ENCODE peak calls at places on chromosomes 1 and 21, in four cellular contexts. H is GM12878, N is HepG2, R is K562. C is an unnamed sample.

GRCh38 chr1:198496216-198497143 is 44.0 kb downstream of the ATP6V1G3 start:
- DNase-seq in N (no peak), H (no peak), R (no peak), C (no peak)

GRCh38 chr1:15923241-15923640 is 52.7 kb downstream of the ZBTB17 start:
- DNase-seq in H (no peak), R (no peak), N (no peak), C (no peak)

GRCh38 chr1:220748091-220748934 is at the start of gene MTARC2:
- DNase-seq in N (peak), H (no peak), R (no peak), C (peak)

GRCh38 chr1:214466759-214467585 is 84.4 kb downstream of the PTPN14 start:
- DNase-seq in H (no peak), R (no peak), N (no peak), C (no peak)

GRCh38 chr1:6124341-6124740 is 55.8 kb downstream of the CHD5 start:
- DNase-seq in H (no peak), R (no peak), N (no peak), C (no peak)

GRCh38 chr1:223455470-223455869 is 62.3 kb downstream of the CCDC185 start:
- DNase-seq in R (no peak), N (no peak), H (no peak), C (no peak)

GRCh38 chr1:201128476-201128875 is 1.5 kb upstream of the ASCL5 start:
- DNase-seq in N (no peak), R (no peak), H (no peak), C (no peak)

GRCh38 chr1:84887261-84887934 is 5.6 kb downstream of the LPAR3 start:
- DNase-seq in H (no peak), N (no peak), R (no peak), C (no peak)

GRCh38 chr1:174769961-174770549 is 229.7 kb upstream of the CACYBP start:
- DNase-seq in N (peak), H (peak), R (peak), C (peak)

GRCh38 chr21:33021667-33022066 is 4.1 kb upstream of the OLIG2 start:
- DNase-seq in R (no peak), N (no peak), H (no peak), C (no peak)

GRCh38 chr1:26025060-26025459 is 3.5 kb downstream of the EXTL1 start:
- DNase-seq in N (no peak), R (no peak), H (no peak), C (no peak)

GRCh38 chr1:63739452-63739851 is 34.4 kb upstream of the ROR1 start:
- DNase-seq in R (no peak), N (no peak), H (no peak), C (no peak)

GRCh38 chr1:116881879-116882520 is 27.7 kb upstream of the PTGFRN start:
- DNase-seq in N (peak), H (no peak), R (peak), C (no peak)

GRCh38 chr21:27076035-27076434 is 109.1 kb upstream of the ADAMTS5 start:
- DNase-seq in R (no peak), N (no peak), H (no peak), C (no peak)

GRCh38 chr1:206739411-206740076 is 31.0 kb upstream of the IL19 start:
- DNase-seq in N (no peak), H (peak), R (no peak), C (no peak)

GRCh38 chr1:101259744-101260148 is 22.9 kb downstream of the S1PR1 start:
- DNase-seq in N (no peak), H (no peak), R (no peak), C (no peak)

GRCh38 chr1:148353461-148354283 is 129.4 kb downstream of the PPIAL4G start:
- DNase-seq in R (peak), N (peak), H (no peak), C (no peak)

GRCh38 chr1:201535046-201535777 is 3.7 kb upstream of the NAV1 start:
- DNase-seq in N (no peak), H (no peak), R (no peak), C (no peak)

GRCh38 chr1:101388904-101389546 is 152.2 kb downstream of the S1PR1 start:
- DNase-seq in N (no peak), H (peak), R (no peak), C (no peak)

GRCh38 chr1:159214149-159214760 is 9.6 kb downstream of the ACKR1 start:
- DNase-seq in N (peak), H (no peak), R (peak), C (peak)

GRCh38 chr1:19044471-19044870 is 88.0 kb upstream of the IFFO2 start:
- DNase-seq in R (no peak), H (no peak), N (no peak), C (peak)

GRCh38 chr1:183404456-183404855 is 13.7 kb downstream of the NMNAT2 start:
- DNase-seq in R (no peak), N (no peak), H (no peak), C (no peak)

GRCh38 chr1:224861317-224861716 is 68.2 kb upstream of the DNAH14 start:
- DNase-seq in N (no peak), R (no peak), H (no peak), C (no peak)

GRCh38 chr1:15114884-15115283 is 38.7 kb upstream of the TMEM51 start:
- DNase-seq in N (no peak), R (no peak), H (no peak), C (no peak)

GRCh38 chr1:200180821-200181220 is 153.3 kb downstream of the NR5A2 start:
- DNase-seq in H (no peak), R (no peak), N (no peak), C (no peak)

GRCh38 chr1:168081373-168082007 is 55.2 kb downstream of the GPR161 start:
- DNase-seq in H (no peak), R (no peak), N (no peak), C (no peak)

GRCh38 chr1:1118893-1119220 is 3.0 kb upstream of the C1orf159 start:
- DNase-seq in N (no peak), R (no peak), H (no peak), C (no peak)

GRCh38 chr1:87513270-87513669 is 184.6 kb downstream of the LMO4 start:
- DNase-seq in R (no peak), N (no peak), H (no peak), C (no peak)

GRCh38 chr21:35484856-35485255 is 435.8 kb upstream of the RUNX1 start:
- DNase-seq in R (no peak), N (no peak), H (no peak), C (no peak)

GRCh38 chr1:197965132-197965707 is 48.0 kb downstream of the LHX9 start:
- DNase-seq in N (no peak), R (no peak), H (no peak), C (no peak)

GRCh38 chr1:184870319-184870718 is 104.0 kb downstream of the NIBAN1 start:
- DNase-seq in H (no peak), N (no peak), R (no peak), C (no peak)

GRCh38 chr1:1470626-1471388 is 758 bp upstream of the ATAD3B start:
- DNase-seq in N (no peak), R (no peak), H (no peak), C (no peak)

GRCh38 chr21:36945496-36946138 is 20.9 kb downstream of the HLCS start:
- DNase-seq in N (no peak), H (no peak), R (peak), C (no peak)

GRCh38 chr1:156676450-156676819 is 772 bp downstream of the NES start:
- DNase-seq in N (no peak), H (no peak), R (no peak), C (peak)

DNA sequence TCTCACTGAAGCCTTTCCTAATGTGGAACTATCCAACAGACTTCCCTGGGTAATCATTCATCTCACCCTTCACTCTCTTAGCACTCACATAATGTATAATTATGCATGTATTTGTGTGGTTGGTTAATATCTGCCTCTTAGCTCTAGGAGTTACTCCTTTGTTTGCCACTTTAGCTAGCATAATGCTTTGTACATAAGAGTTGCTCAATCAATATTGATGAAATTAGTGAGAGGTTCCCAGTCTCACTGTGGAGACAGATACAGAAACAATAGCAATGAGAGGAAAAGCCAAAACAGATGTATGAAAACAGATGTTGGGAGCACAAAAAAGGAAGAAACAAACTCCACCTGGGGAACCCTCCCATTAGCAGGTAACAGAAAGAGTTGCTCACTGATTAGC is 77.0 kb upstream of the WARS2 start:
- DNase-seq in R (no peak), H (no peak), N (no peak), C (no peak)
- TF ChIP-seq USF2 in R (no peak), H (no peak), N (no peak), C (no peak)

DNA sequence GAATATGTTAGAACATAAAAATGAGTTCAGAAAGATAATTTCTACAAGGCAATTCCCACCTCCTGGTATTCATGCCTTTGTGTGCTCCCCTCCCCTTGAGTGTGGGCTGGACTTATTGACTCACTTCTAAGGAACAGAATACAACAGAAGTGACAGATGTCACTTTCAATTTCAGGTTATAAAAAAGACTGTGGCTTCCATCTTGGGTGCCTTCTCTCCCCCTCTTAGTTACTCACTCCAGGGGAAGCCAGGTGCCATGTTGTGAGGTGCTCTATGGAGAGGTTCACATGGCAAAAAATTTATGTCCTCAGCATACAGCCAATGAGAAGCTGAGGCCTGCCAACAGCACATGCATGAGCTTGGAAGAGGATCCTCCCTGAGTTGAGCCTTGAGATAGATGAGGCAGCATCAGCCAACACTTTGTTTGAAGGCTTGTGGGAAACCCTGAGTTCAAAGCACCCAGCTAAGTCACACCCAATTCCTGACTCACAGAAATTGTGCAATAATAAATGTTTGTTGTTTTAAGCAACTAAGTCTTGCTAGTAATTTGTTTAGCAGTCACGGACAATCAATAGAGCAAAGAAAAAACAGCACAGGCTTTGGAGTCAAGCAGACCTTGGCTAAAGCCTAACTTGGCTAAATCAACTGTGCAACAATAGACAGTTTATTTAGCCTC is 73.5 kb upstream of the NGF start:
- DNase-seq in H (no peak), N (no peak), R (no peak), C (no peak)
- TF ChIP-seq ZBTB33 in H (no peak), N (no peak), R (no peak), C (no peak)

DNA sequence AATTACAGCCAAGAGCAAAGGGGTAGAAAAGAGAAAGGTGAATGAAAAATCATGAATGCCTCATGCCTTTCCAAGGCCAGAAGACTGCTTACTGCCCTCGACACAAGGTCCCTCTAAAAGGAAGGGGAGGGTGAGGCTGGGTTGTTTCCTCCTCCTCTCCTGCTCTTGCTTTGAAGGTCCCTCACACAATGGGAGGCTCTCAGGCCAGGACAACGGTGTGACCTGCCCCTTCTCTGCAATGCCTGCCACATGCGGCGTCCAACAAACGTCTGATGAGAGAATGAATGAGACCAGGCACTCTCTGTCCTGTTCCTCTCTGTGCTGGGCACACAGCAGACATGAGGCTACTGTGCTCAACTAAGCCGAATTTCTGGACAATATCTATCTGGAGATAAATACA is 51.3 kb downstream of the SSBP3 start:
- DNase-seq in R (no peak), N (peak), H (no peak), C (no peak)
- TF ChIP-seq USF2 in R (no peak), N (no peak), H (no peak), C (no peak)

GRCh38 chr1:150550222-150551048 is 1.2 kb downstream of the ADAMTSL4 start:
- DNase-seq in N (no peak), R (peak), H (no peak), C (no peak)

GRCh38 chr1:150551784-150552691 is 2.8 kb downstream of the ADAMTSL4 start:
- DNase-seq in N (peak), H (no peak), R (peak), C (no peak)

GRCh38 chr1:150552692-150553278 is 3.6 kb downstream of the ADAMTSL4 start:
- DNase-seq in R (no peak), N (no peak), H (no peak), C (no peak)

GRCh38 chr1:150549496-150550221 is 451 bp downstream of the ADAMTSL4 start:
- DNase-seq in R (no peak), H (no peak), N (no peak), C (no peak)

GRCh38 chr1:150551049-150551783 is 2.0 kb downstream of the ADAMTSL4 start:
- DNase-seq in H (no peak), N (no peak), R (no peak), C (no peak)
- TF ChIP-seq ZBTB33 in H (no peak), N (no peak), R (no peak), C (no peak)

GRCh38 chr1:236864211-236864610 is 69.1 kb downstream of the MTR start:
- DNase-seq in R (no peak), N (no peak), H (no peak), C (no peak)
- TF ChIP-seq USF2 in R (no peak), N (no peak), H (no peak), C (no peak)

DNA sequence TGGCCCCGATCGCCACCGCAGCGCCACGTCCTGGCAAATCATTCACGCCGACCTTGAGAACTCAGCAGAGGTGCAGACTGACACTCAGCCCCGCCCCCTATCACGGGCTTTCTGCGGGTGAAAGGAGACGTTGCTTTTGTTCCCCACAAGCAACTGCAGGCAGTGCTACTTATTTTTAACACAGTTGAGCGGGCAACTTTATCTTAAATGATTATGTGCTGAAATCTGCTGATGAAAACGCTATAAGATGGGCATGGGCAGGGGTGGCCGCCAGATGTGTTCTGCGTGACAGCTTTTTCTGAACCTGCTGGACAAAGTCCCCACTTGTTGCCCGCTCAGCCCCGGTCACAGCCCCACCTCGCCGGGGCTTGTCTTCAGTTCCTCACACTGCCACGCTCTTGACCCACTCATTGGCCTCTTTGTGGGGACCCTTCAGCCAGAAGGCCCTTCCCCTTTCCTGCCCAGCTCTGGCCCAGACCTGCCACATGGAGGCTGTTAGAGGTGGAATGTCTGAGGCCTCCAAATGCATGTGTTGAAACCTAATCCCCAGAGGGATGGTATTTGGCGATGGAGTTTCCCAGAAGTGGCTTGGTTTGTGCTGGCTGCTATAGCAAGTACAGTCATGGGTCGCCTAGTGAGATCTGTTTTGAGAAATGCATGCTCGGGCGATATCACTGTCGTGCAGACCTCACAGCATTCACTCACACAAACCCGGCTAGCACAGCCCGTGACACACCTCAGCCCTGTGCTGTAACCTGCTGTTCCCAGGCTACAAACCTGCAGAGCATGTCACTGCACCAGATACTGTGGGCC is 15.7 kb upstream of the PDXK start:
- DNase-seq in N (peak), H (no peak), R (no peak), C (peak)
- TF ChIP-seq ZBTB33 in N (no peak), H (no peak), R (no peak), C (no peak)

GRCh38 chr1:209249280-209249670 is 334.2 kb upstream of the CAMK1G start:
- DNase-seq in H (no peak), N (no peak), R (no peak), C (peak)
- TF ChIP-seq USF2 in H (no peak), N (no peak), R (no peak), C (no peak)

GRCh38 chr21:38170283-38170682 is 86.5 kb upstream of the KCNJ15 start:
- DNase-seq in H (no peak), R (no peak), N (no peak), C (no peak)
- TF ChIP-seq ZBTB33 in H (no peak), R (no peak), N (no peak), C (no peak)

DNA sequence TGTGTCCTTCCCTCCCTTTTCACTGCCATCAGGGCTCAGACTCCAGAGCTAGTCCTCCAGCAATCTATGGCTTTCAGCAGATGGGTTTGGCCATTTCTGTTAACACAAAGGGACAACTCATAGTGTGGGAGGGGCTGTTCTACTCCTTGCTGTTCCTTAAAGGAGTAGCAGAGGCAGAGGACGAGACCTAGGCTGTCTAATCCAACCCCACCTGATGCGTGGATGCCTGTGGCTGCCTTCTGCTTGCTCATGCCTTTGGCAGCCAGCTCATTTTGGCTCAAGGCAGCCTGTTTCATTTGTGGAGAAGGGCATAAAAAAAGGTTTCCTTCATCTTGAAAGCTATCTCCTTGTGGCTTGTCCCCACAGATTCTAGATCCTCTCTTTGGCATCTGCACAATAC is 27.0 kb downstream of the MFSD2A start:
- DNase-seq in N (no peak), H (no peak), R (peak), C (no peak)
- TF ChIP-seq USF2 in N (no peak), H (no peak), R (no peak), C (no peak)